ENCODE peak calls at places on chromosome 14, in six cellular contexts. One of them, this sample, is unnamed.
A peak's percentile ranks its signal among the peaks of the same experiment; 100 is the strongest.

GRCh38 chr14:76977793-76978730 is 50.4 kb downstream of the IRF2BPL start:
- DNase-seq in adipocyte: peak; percentile 26
- DNase-seq in breast epithelium: peak; percentile 61
- DNase-seq in pancreas: no peak
- DNase-seq in ovary: peak; percentile 35
- DNase-seq in CD8-positive, alpha-beta T cell: peak; percentile 62
- DNase-seq in this sample: peak; percentile 66

GRCh38 chr14:81401420-81402122 is 1.4 kb upstream of the STON2 start:
- DNase-seq in adipocyte: peak; percentile 86
- DNase-seq in pancreas: no peak
- DNase-seq in breast epithelium: no peak
- DNase-seq in ovary: no peak
- DNase-seq in CD8-positive, alpha-beta T cell: no peak
- DNase-seq in this sample: no peak

GRCh38 chr14:74619672-74620131 is 7.7 kb upstream of the LTBP2 start:
- DNase-seq in breast epithelium: peak; percentile 88
- DNase-seq in pancreas: peak; percentile 28
- DNase-seq in CD8-positive, alpha-beta T cell: no peak
- DNase-seq in adipocyte: peak; percentile 97
- DNase-seq in ovary: peak; percentile 79
- DNase-seq in this sample: peak; percentile 78

GRCh38 chr14:85122690-85123089 is 407.3 kb upstream of the FLRT2 start:
- DNase-seq in pancreas: no peak
- DNase-seq in adipocyte: peak; percentile 41
- DNase-seq in CD8-positive, alpha-beta T cell: no peak
- DNase-seq in ovary: no peak
- DNase-seq in breast epithelium: no peak
- DNase-seq in this sample: no peak

GRCh38 chr14:51996148-51996746 is 6.9 kb downstream of the RTRAF start:
- DNase-seq in pancreas: no peak
- DNase-seq in breast epithelium: no peak
- DNase-seq in CD8-positive, alpha-beta T cell: no peak
- DNase-seq in ovary: no peak
- DNase-seq in adipocyte: peak; percentile 83
- DNase-seq in this sample: no peak

GRCh38 chr14:96598332-96598928 is 96.2 kb downstream of the PAPOLA start:
- DNase-seq in ovary: no peak
- DNase-seq in breast epithelium: no peak
- DNase-seq in CD8-positive, alpha-beta T cell: no peak
- DNase-seq in adipocyte: no peak
- DNase-seq in pancreas: no peak
- DNase-seq in this sample: no peak

GRCh38 chr14:78673845-78674244 is 503.7 kb downstream of the NRXN3 start:
- DNase-seq in pancreas: no peak
- DNase-seq in ovary: no peak
- DNase-seq in CD8-positive, alpha-beta T cell: no peak
- DNase-seq in breast epithelium: no peak
- DNase-seq in adipocyte: no peak
- DNase-seq in this sample: no peak

GRCh38 chr14:40656301-40656700 is 950.4 kb upstream of the LRFN5 start:
- DNase-seq in CD8-positive, alpha-beta T cell: no peak
- DNase-seq in ovary: no peak
- DNase-seq in adipocyte: no peak
- DNase-seq in pancreas: no peak
- DNase-seq in breast epithelium: no peak
- DNase-seq in this sample: no peak

GRCh38 chr14:89309670-89310177 is 107.3 kb downstream of the FOXN3 start:
- DNase-seq in breast epithelium: no peak
- DNase-seq in adipocyte: no peak
- DNase-seq in ovary: no peak
- DNase-seq in CD8-positive, alpha-beta T cell: no peak
- DNase-seq in pancreas: no peak
- DNase-seq in this sample: no peak

GRCh38 chr14:51073751-51074150 is 21.2 kb downstream of the TRIM9 start:
- DNase-seq in adipocyte: no peak
- DNase-seq in pancreas: no peak
- DNase-seq in ovary: no peak
- DNase-seq in CD8-positive, alpha-beta T cell: no peak
- DNase-seq in breast epithelium: no peak
- DNase-seq in this sample: no peak

GRCh38 chr14:37170237-37170636 is 2.2 kb downstream of the SLC25A21 start:
- DNase-seq in breast epithelium: no peak
- DNase-seq in ovary: no peak
- DNase-seq in CD8-positive, alpha-beta T cell: no peak
- DNase-seq in pancreas: no peak
- DNase-seq in adipocyte: no peak
- DNase-seq in this sample: no peak

GRCh38 chr14:69858801-69859200 is 20.4 kb upstream of the SMOC1 start:
- DNase-seq in CD8-positive, alpha-beta T cell: no peak
- DNase-seq in breast epithelium: no peak
- DNase-seq in pancreas: no peak
- DNase-seq in adipocyte: no peak
- DNase-seq in ovary: no peak
- DNase-seq in this sample: no peak

GRCh38 chr14:53528114-53528513 is 375.0 kb upstream of the DDHD1 start:
- DNase-seq in pancreas: no peak
- DNase-seq in ovary: no peak
- DNase-seq in adipocyte: peak; percentile 51
- DNase-seq in CD8-positive, alpha-beta T cell: no peak
- DNase-seq in breast epithelium: no peak
- DNase-seq in this sample: no peak

GRCh38 chr14:43449291-43449690 is 1057.8 kb downstream of the FSCB start:
- DNase-seq in breast epithelium: no peak
- DNase-seq in pancreas: no peak
- DNase-seq in adipocyte: no peak
- DNase-seq in ovary: no peak
- DNase-seq in CD8-positive, alpha-beta T cell: no peak
- DNase-seq in this sample: no peak

GRCh38 chr14:52080817-52081755 is 12.2 kb upstream of the NID2 start:
- DNase-seq in breast epithelium: no peak
- DNase-seq in ovary: no peak
- DNase-seq in pancreas: no peak
- DNase-seq in adipocyte: peak; percentile 91
- DNase-seq in CD8-positive, alpha-beta T cell: no peak
- DNase-seq in this sample: no peak

GRCh38 chr14:35571598-35571997 is 37.6 kb downstream of the INSM2 start:
- DNase-seq in breast epithelium: no peak
- DNase-seq in CD8-positive, alpha-beta T cell: no peak
- DNase-seq in adipocyte: no peak
- DNase-seq in pancreas: no peak
- DNase-seq in ovary: no peak
- DNase-seq in this sample: no peak

GRCh38 chr14:55832122-55832911 is 252.3 kb downstream of the KTN1 start:
- DNase-seq in pancreas: peak; percentile 21
- DNase-seq in CD8-positive, alpha-beta T cell: no peak
- DNase-seq in ovary: no peak
- DNase-seq in adipocyte: peak; percentile 37
- DNase-seq in breast epithelium: no peak
- DNase-seq in this sample: no peak

GRCh38 chr14:69360438-69361108 is 37.5 kb downstream of the ERH start:
- DNase-seq in ovary: no peak
- DNase-seq in CD8-positive, alpha-beta T cell: no peak
- DNase-seq in adipocyte: no peak
- DNase-seq in breast epithelium: no peak
- DNase-seq in pancreas: no peak
- DNase-seq in this sample: no peak

GRCh38 chr14:58755026-58755929 is 117.5 kb downstream of the DACT1 start:
- DNase-seq in pancreas: no peak
- DNase-seq in ovary: no peak
- DNase-seq in CD8-positive, alpha-beta T cell: no peak
- DNase-seq in adipocyte: no peak
- DNase-seq in breast epithelium: no peak
- DNase-seq in this sample: peak; percentile 30

GRCh38 chr14:91405241-91405721 is 12.3 kb downstream of the CCDC88C start:
- DNase-seq in adipocyte: no peak
- DNase-seq in breast epithelium: no peak
- DNase-seq in ovary: no peak
- DNase-seq in CD8-positive, alpha-beta T cell: peak; percentile 78
- DNase-seq in pancreas: peak; percentile 39
- DNase-seq in this sample: no peak

GRCh38 chr14:61003571-61003970 is 22.5 kb downstream of the SLC38A6 start:
- DNase-seq in ovary: no peak
- DNase-seq in pancreas: no peak
- DNase-seq in adipocyte: peak; percentile 83
- DNase-seq in breast epithelium: no peak
- DNase-seq in CD8-positive, alpha-beta T cell: no peak
- DNase-seq in this sample: no peak

GRCh38 chr14:56196274-56196673 is 78.1 kb downstream of the PELI2 start:
- DNase-seq in CD8-positive, alpha-beta T cell: no peak
- DNase-seq in breast epithelium: no peak
- DNase-seq in adipocyte: peak; percentile 79
- DNase-seq in pancreas: no peak
- DNase-seq in ovary: no peak
- DNase-seq in this sample: no peak

GRCh38 chr14:38808734-38809455 is 294.1 kb downstream of the SEC23A start:
- DNase-seq in adipocyte: no peak
- DNase-seq in breast epithelium: no peak
- DNase-seq in CD8-positive, alpha-beta T cell: no peak
- DNase-seq in pancreas: no peak
- DNase-seq in ovary: no peak
- DNase-seq in this sample: no peak

GRCh38 chr14:50667491-50668007 is 557 bp downstream of the SAV1 start:
- DNase-seq in CD8-positive, alpha-beta T cell: peak; percentile 65
- DNase-seq in adipocyte: no peak
- DNase-seq in breast epithelium: no peak
- DNase-seq in pancreas: peak; percentile 63
- DNase-seq in ovary: no peak
- DNase-seq in this sample: no peak

GRCh38 chr14:38044710-38045109 is 163.0 kb upstream of the SSTR1 start:
- DNase-seq in ovary: no peak
- DNase-seq in adipocyte: no peak
- DNase-seq in breast epithelium: no peak
- DNase-seq in pancreas: no peak
- DNase-seq in CD8-positive, alpha-beta T cell: no peak
- DNase-seq in this sample: no peak

GRCh38 chr14:102986810-102987579 is 64.5 kb downstream of the AMN start:
- DNase-seq in breast epithelium: no peak
- DNase-seq in ovary: no peak
- DNase-seq in CD8-positive, alpha-beta T cell: no peak
- DNase-seq in adipocyte: peak; percentile 18
- DNase-seq in pancreas: no peak
- DNase-seq in this sample: no peak

GRCh38 chr14:105251920-105252319 is 3.6 kb downstream of the BTBD6 start:
- DNase-seq in breast epithelium: no peak
- DNase-seq in pancreas: no peak
- DNase-seq in CD8-positive, alpha-beta T cell: no peak
- DNase-seq in ovary: no peak
- DNase-seq in adipocyte: no peak
- DNase-seq in this sample: no peak

GRCh38 chr14:52703225-52703624 is 3.8 kb upstream of the PSMC6 start:
- DNase-seq in adipocyte: peak; percentile 94
- DNase-seq in pancreas: peak; percentile 52
- DNase-seq in ovary: no peak
- DNase-seq in CD8-positive, alpha-beta T cell: no peak
- DNase-seq in breast epithelium: peak; percentile 77
- DNase-seq in this sample: no peak

GRCh38 chr14:56004807-56005579 is 113.2 kb upstream of the PELI2 start:
- DNase-seq in pancreas: no peak
- DNase-seq in ovary: peak; percentile 52
- DNase-seq in breast epithelium: no peak
- DNase-seq in CD8-positive, alpha-beta T cell: no peak
- DNase-seq in adipocyte: peak; percentile 79
- DNase-seq in this sample: peak; percentile 24

GRCh38 chr14:64266206-64266605 is 28.0 kb downstream of the ESR2 start:
- DNase-seq in adipocyte: peak; percentile 48
- DNase-seq in CD8-positive, alpha-beta T cell: no peak
- DNase-seq in pancreas: no peak
- DNase-seq in ovary: no peak
- DNase-seq in breast epithelium: no peak
- DNase-seq in this sample: no peak

GRCh38 chr14:73467377-73467776 is 9.0 kb upstream of the NUMB start:
- DNase-seq in ovary: no peak
- DNase-seq in adipocyte: peak; percentile 36
- DNase-seq in pancreas: no peak
- DNase-seq in breast epithelium: no peak
- DNase-seq in CD8-positive, alpha-beta T cell: no peak
- DNase-seq in this sample: no peak

GRCh38 chr14:65438266-65438933 is 25.9 kb downstream of the FUT8 start:
- DNase-seq in CD8-positive, alpha-beta T cell: no peak
- DNase-seq in ovary: no peak
- DNase-seq in breast epithelium: no peak
- DNase-seq in adipocyte: no peak
- DNase-seq in pancreas: no peak
- DNase-seq in this sample: no peak
- H3K4me3 ChIP-seq in CD8-positive, alpha-beta T cell: no peak overlapping the region
- H3K4me3 ChIP-seq in ovary: no peak overlapping the region
- H3K4me3 ChIP-seq in breast epithelium: no peak overlapping the region
- H3K4me3 ChIP-seq in adipocyte: no peak overlapping the region
- H3K4me3 ChIP-seq in pancreas: no peak overlapping the region
- H3K4me3 ChIP-seq in this sample: no peak overlapping the region

GRCh38 chr14:59788176-59788575 is 82.4 kb downstream of the RTN1 start:
- DNase-seq in CD8-positive, alpha-beta T cell: no peak
- DNase-seq in breast epithelium: no peak
- DNase-seq in ovary: no peak
- DNase-seq in adipocyte: no peak
- DNase-seq in pancreas: no peak
- DNase-seq in this sample: no peak
- H3K4me1 ChIP-seq in CD8-positive, alpha-beta T cell: no peaks in the 10 kb centered on the region
- H3K4me1 ChIP-seq in breast epithelium: peaks cover 5% of the 10 kb centered on the region
- H3K4me1 ChIP-seq in ovary: no peaks in the 10 kb centered on the region
- H3K4me1 ChIP-seq in adipocyte: peaks cover 3% of the 10 kb centered on the region
- H3K4me1 ChIP-seq in pancreas: no peaks in the 10 kb centered on the region
- H3K4me1 ChIP-seq in this sample: no peaks in the 10 kb centered on the region

DNA sequence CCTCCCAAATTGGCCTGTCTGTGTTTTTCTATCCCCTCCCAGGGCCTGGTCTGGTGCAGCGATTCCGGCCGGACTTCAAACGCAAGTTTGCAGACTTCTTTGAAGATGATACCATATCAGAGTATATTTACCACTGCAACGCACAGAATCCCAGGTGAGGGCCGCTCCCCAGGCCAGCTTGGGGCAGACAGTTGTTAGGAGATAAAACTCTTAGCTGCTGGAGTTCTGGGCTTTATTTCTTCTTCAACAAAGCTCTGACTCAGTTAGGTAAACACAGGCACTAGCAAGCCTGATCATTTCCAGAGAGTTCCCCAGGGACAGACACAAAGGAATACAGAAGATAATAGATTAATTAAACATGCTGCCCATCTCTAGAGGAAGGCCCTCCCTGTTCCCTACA is 8.3 kb downstream of the ABHD4 start:
- DNase-seq in ovary: no peak
- DNase-seq in pancreas: no peak
- DNase-seq in adipocyte: no peak
- DNase-seq in CD8-positive, alpha-beta T cell: no peak
- DNase-seq in breast epithelium: no peak
- DNase-seq in this sample: no peak
- H3K36me3 ChIP-seq in ovary: no peaks in the 10 kb centered on the region
- H3K36me3 ChIP-seq in pancreas: peaks cover 26% of the 10 kb centered on the region
- H3K36me3 ChIP-seq in adipocyte: peaks cover 95% of the 10 kb centered on the region
- H3K36me3 ChIP-seq in CD8-positive, alpha-beta T cell: peaks cover 47% of the 10 kb centered on the region
- H3K36me3 ChIP-seq in breast epithelium: peaks cover 20% of the 10 kb centered on the region
- H3K36me3 ChIP-seq in this sample: peaks cover 100% of the 10 kb centered on the region

GRCh38 chr14:22416193-22416592 is 172.8 kb downstream of the DAD1 start:
- DNase-seq in CD8-positive, alpha-beta T cell: no peak
- DNase-seq in pancreas: no peak
- DNase-seq in breast epithelium: no peak
- DNase-seq in ovary: no peak
- DNase-seq in adipocyte: no peak
- DNase-seq in this sample: no peak
- H3K4me3 ChIP-seq in CD8-positive, alpha-beta T cell: no peak overlapping the region
- H3K4me3 ChIP-seq in pancreas: no peak overlapping the region
- H3K4me3 ChIP-seq in breast epithelium: no peak overlapping the region
- H3K4me3 ChIP-seq in ovary: no peak overlapping the region
- H3K4me3 ChIP-seq in adipocyte: no peak overlapping the region
- H3K4me3 ChIP-seq in this sample: no peak overlapping the region

This sample was measured in heart right ventricle.